ENCODE peak calls at places on chromosome 5, in seven cellular contexts. L, P, O, K, H, W and J are unnamed samples.

GRCh38 chr5:178469011-178469974 is 120.9 kb downstream of the COL23A1 start:
- DNase-seq in L (no peak), P (no peak), O (no peak), K (no peak), H (peak; percentile 49), W (no peak), J (no peak)

GRCh38 chr5:149990518-149991376 is 9.7 kb downstream of the TIGD6 start:
- DNase-seq in L (peak; percentile 70), P (peak; percentile 57), O (peak; percentile 91), K (peak; percentile 91), H (no peak), W (peak; percentile 90), J (peak; percentile 84)

GRCh38 chr5:59099270-59099994 is 516.6 kb downstream of the RAB3C start:
- DNase-seq in L (no peak), P (peak; percentile 88), O (peak; percentile 69), K (peak; percentile 37), H (no peak), W (no peak), J (no peak)

GRCh38 chr5:120631611-120632010 is 167.5 kb downstream of the PRR16 start:
- DNase-seq in L (no peak), P (no peak), O (no peak), K (no peak), H (no peak), W (no peak), J (no peak)

GRCh38 chr5:111016801-111017200 is 54.7 kb upstream of the TSLP start:
- DNase-seq in L (no peak), P (peak; percentile 24), O (no peak), K (no peak), H (no peak), W (no peak), J (no peak)

GRCh38 chr5:105982526-105982925 is 1688.2 kb downstream of the EFNA5 start:
- DNase-seq in L (no peak), P (no peak), O (no peak), K (no peak), H (peak; percentile 31), W (no peak), J (no peak)

GRCh38 chr5:61217251-61217650 is 55.0 kb upstream of the SMIM15 start:
- DNase-seq in L (no peak), P (no peak), O (no peak), K (no peak), H (no peak), W (no peak), J (no peak)

GRCh38 chr5:126368239-126368812 is 54.9 kb upstream of the GRAMD2B start:
- DNase-seq in L (no peak), P (peak; percentile 97), O (no peak), K (peak; percentile 98), H (no peak), W (no peak), J (peak; percentile 75)

GRCh38 chr5:181215997-181216982 is 6.8 kb upstream of the TRIM41 start:
- DNase-seq in L (no peak), P (peak; percentile 35), O (no peak), K (peak; percentile 73), H (no peak), W (peak; percentile 60), J (no peak)

GRCh38 chr5:776862-777711 is 7.4 kb downstream of the ZDHHC11B start:
- DNase-seq in L (no peak), P (no peak), O (no peak), K (peak; percentile 50), H (peak; percentile 57), W (peak; percentile 76), J (peak; percentile 66)

GRCh38 chr5:36301858-36302603 is at the start of gene RANBP3L:
- DNase-seq in L (no peak), P (no peak), O (peak; percentile 66), K (peak; percentile 18), H (no peak), W (peak; percentile 63), J (no peak)

GRCh38 chr5:55597014-55597981 is 62.5 kb upstream of the PLPP1 start:
- DNase-seq in L (peak; percentile 42), P (peak; percentile 95), O (peak; percentile 54), K (no peak), H (no peak), W (peak; percentile 67), J (peak; percentile 91)

GRCh38 chr5:106363578-106363977 is 1307.2 kb downstream of the EFNA5 start:
- DNase-seq in L (no peak), P (peak; percentile 52), O (no peak), K (no peak), H (no peak), W (no peak), J (no peak)

GRCh38 chr5:173677125-173677672 is 60.7 kb upstream of the BOD1 start:
- DNase-seq in L (no peak), P (no peak), O (no peak), K (no peak), H (no peak), W (no peak), J (no peak)

GRCh38 chr5:75601996-75602395 is 9.3 kb upstream of the ANKDD1B start:
- DNase-seq in L (no peak), P (peak; percentile 96), O (no peak), K (peak; percentile 98), H (no peak), W (no peak), J (no peak)

GRCh38 chr5:125269926-125270325 is 523.5 kb upstream of the ZNF608 start:
- DNase-seq in L (no peak), P (peak; percentile 22), O (peak; percentile 33), K (peak; percentile 84), H (no peak), W (no peak), J (no peak)

GRCh38 chr5:120413706-120414105 is 50.4 kb upstream of the PRR16 start:
- DNase-seq in L (no peak), P (peak; percentile 68), O (no peak), K (no peak), H (no peak), W (peak; percentile 57), J (no peak)

GRCh38 chr5:61746836-61747575 is 414.9 kb downstream of the ZSWIM6 start:
- DNase-seq in L (no peak), P (no peak), O (no peak), K (no peak), H (no peak), W (no peak), J (no peak)

GRCh38 chr5:90606539-90606938 is 47.9 kb downstream of the ADGRV1 start:
- DNase-seq in L (no peak), P (no peak), O (peak; percentile 12), K (no peak), H (no peak), W (peak; percentile 40), J (no peak)

GRCh38 chr5:98414938-98415337 is 358.5 kb upstream of the RGMB start:
- DNase-seq in L (no peak), P (peak; percentile 97), O (no peak), K (peak; percentile 96), H (no peak), W (no peak), J (no peak)

GRCh38 chr5:91301459-91301858 is 81.7 kb downstream of the ARRDC3 start:
- DNase-seq in L (no peak), P (no peak), O (no peak), K (peak; percentile 25), H (no peak), W (no peak), J (no peak)

DNA sequence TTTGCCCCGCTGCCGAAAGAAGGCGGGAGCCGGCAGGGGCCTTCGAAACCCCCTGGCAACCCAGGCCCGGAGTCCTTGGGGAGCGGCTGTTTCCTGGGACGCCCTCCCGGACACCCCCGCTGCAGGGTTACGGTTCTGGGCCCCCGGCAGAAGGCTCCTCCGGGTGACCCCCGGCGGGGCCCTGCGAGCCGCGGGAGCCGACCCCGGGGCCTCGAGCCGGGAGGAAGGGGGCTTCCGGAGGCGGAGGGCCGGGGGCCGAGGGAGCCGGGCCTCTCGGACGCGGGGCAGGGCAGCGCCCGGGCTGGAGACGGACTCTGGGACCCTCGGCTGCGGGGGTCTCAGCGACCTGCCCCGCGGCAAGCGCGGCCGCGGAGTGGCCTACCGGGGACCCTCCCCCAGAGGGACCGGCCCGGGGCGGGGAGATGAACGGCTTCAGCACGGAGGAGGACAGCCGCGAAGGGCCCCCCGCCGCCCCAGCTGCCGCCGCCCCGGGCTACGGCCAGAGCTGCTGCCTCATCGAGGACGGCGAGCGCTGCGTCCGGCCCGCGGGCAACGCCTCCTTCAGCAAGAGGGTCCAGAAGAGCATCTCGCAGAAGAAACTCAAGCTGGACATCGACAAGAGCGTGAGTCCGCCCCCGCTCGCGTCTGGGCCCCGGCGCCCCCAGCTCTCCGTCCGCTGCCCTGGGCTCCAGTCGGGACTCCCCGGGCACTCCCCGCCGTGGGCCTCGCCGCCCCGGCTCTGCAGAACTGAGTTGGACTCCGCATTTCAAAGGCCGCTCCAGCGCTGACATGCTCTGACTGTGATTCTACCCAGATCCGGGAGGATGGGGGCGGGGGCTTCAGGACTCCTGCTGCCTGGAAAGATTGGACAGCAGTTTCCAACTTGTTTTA is 631 bp downstream of the SAP30L start:
- DNase-seq in L (peak; percentile 72), P (peak; percentile 54), O (peak; percentile 48), K (peak; percentile 67), H (peak; percentile 92), W (peak; percentile 41), J (peak; percentile 83)
- H3K27ac ChIP-seq in L (peak overlapping the region; percentile 66), P (peak overlapping the region; percentile 53), O (peak overlapping the region; percentile 54), K (peak overlapping the region; percentile 81), H (peak overlapping the region; percentile 80), W (peak overlapping the region; percentile 79), J (peak overlapping the region; percentile 90)

GRCh38 chr5:112534067-112534466 is 115.0 kb upstream of the EPB41L4A start:
- DNase-seq in L (no peak), P (no peak), O (no peak), K (no peak), H (no peak), W (no peak), J (no peak)
- H3K27ac ChIP-seq in L (no peak overlapping the region), P (no peak overlapping the region), O (no peak overlapping the region), K (no peak overlapping the region), H (no peak overlapping the region), W (no peak overlapping the region), J (no peak overlapping the region)

DNA sequence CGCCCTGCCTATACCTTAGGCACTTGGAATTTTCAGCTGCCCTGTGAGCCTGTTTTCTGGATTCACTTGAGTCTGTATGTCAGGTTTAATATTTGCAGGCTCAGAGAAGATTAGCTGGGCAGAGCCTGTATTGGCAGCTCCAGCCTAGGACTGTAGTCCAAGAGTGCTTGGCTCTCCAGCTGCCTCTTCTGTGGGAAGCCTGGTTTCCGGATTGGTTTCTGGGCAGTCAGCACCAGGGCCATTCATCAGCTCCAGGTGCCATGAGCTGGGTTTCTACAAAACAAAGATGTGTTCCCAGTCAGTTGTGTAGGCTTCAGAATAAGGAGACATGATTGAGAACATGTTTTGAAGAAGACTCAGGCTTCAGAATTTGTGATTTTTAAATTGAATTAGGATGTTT is 90.1 kb downstream of the ARHGAP26 start:
- DNase-seq in L (no peak), P (no peak), O (peak; percentile 44), K (no peak), H (no peak), W (no peak), J (no peak)
- H3K27ac ChIP-seq in L (no peak overlapping the region), P (no peak overlapping the region), O (no peak overlapping the region), K (no peak overlapping the region), H (no peak overlapping the region), W (no peak overlapping the region), J (peak overlapping the region; percentile 36)

GRCh38 chr5:14249258-14250093 is 106.3 kb downstream of the TRIO start:
- DNase-seq in L (no peak), P (no peak), O (no peak), K (no peak), H (no peak), W (no peak), J (no peak)
- H3K27ac ChIP-seq in L (no peak overlapping the region), P (no peak overlapping the region), O (no peak overlapping the region), K (no peak overlapping the region), H (no peak overlapping the region), W (no peak overlapping the region), J (no peak overlapping the region)